ENCODE peak calls at places on chromosome 12, in four cellular contexts. One of them, this sample, is unnamed. For H3K27me3, the result is how much of the 10 kb centered on the place peaks cover.

GRCh38 chr12:58415716-58416115 is 474.3 kb downstream of the ATP23 start:
- DNase-seq in GM23338: no peak
- DNase-seq in HepG2: no peak
- DNase-seq in neuronal stem cell: peak
- DNase-seq in this sample: no peak

GRCh38 chr12:56206373-56207166 is 15.2 kb downstream of the RNF41 start:
- DNase-seq in GM23338: peak
- DNase-seq in HepG2: peak
- DNase-seq in neuronal stem cell: peak
- DNase-seq in this sample: peak

GRCh38 chr12:79614730-79615129 is 76.0 kb downstream of the PAWR start:
- DNase-seq in GM23338: no peak
- DNase-seq in HepG2: no peak
- DNase-seq in neuronal stem cell: no peak
- DNase-seq in this sample: no peak

GRCh38 chr12:29278673-29279420 is 102.1 kb downstream of the ERGIC2 start:
- DNase-seq in GM23338: no peak
- DNase-seq in HepG2: no peak
- DNase-seq in neuronal stem cell: no peak
- DNase-seq in this sample: no peak

GRCh38 chr12:124277394-124278222 is 17.3 kb upstream of the RFLNA start:
- DNase-seq in GM23338: no peak
- DNase-seq in HepG2: no peak
- DNase-seq in neuronal stem cell: no peak
- DNase-seq in this sample: no peak

GRCh38 chr12:44812062-44812461 is 64.1 kb downstream of the NELL2 start:
- DNase-seq in GM23338: peak
- DNase-seq in HepG2: no peak
- DNase-seq in neuronal stem cell: no peak
- DNase-seq in this sample: peak

GRCh38 chr12:52032431-52032796 is 18.8 kb upstream of the NR4A1 start:
- DNase-seq in GM23338: no peak
- DNase-seq in HepG2: no peak
- DNase-seq in neuronal stem cell: no peak
- DNase-seq in this sample: peak

GRCh38 chr12:6915023-6915788 is 826 bp downstream of the ENO2 start:
- DNase-seq in GM23338: peak
- DNase-seq in HepG2: no peak
- DNase-seq in neuronal stem cell: peak
- DNase-seq in this sample: no peak

GRCh38 chr12:119803391-119803791 is 73.7 kb downstream of the CIT start:
- DNase-seq in GM23338: peak
- DNase-seq in HepG2: no peak
- DNase-seq in neuronal stem cell: peak
- DNase-seq in this sample: peak

GRCh38 chr12:1916396-1917171 is 1.9 kb downstream of the CACNA2D4 start:
- DNase-seq in GM23338: no peak
- DNase-seq in HepG2: no peak
- DNase-seq in neuronal stem cell: no peak
- DNase-seq in this sample: peak
- H3K4me2 ChIP-seq in GM23338: no peak
- H3K4me2 ChIP-seq in HepG2: no peak
- H3K4me2 ChIP-seq in neuronal stem cell: no peak
- H3K4me2 ChIP-seq in this sample: peak

GRCh38 chr12:14781563-14781962 is 21.7 kb downstream of the WBP11 start:
- DNase-seq in GM23338: no peak
- DNase-seq in HepG2: no peak
- DNase-seq in neuronal stem cell: no peak
- DNase-seq in this sample: no peak
- H3K27me3 ChIP-seq in GM23338: under half
- H3K27me3 ChIP-seq in HepG2: under half
- H3K27me3 ChIP-seq in neuronal stem cell: under half
- H3K27me3 ChIP-seq in this sample: under half

GRCh38 chr12:49866859-49867579 is 24.1 kb upstream of the BCDIN3D start:
- DNase-seq in GM23338: peak
- DNase-seq in HepG2: peak
- DNase-seq in neuronal stem cell: peak
- DNase-seq in this sample: peak
- H3K4me2 ChIP-seq in GM23338: no peak
- H3K4me2 ChIP-seq in HepG2: peak
- H3K4me2 ChIP-seq in neuronal stem cell: no peak
- H3K4me2 ChIP-seq in this sample: no peak

GRCh38 chr12:108341854-108342847 is 3.0 kb upstream of the CMKLR1 start:
- DNase-seq in GM23338: no peak
- DNase-seq in HepG2: no peak
- DNase-seq in neuronal stem cell: no peak
- DNase-seq in this sample: no peak

GRCh38 chr12:108338915-108339657 is at the start of gene CMKLR1:
- DNase-seq in GM23338: peak
- DNase-seq in HepG2: no peak
- DNase-seq in neuronal stem cell: no peak
- DNase-seq in this sample: peak

GRCh38 chr12:108342985-108343384 is 3.9 kb upstream of the CMKLR1 start:
- DNase-seq in GM23338: no peak
- DNase-seq in HepG2: no peak
- DNase-seq in neuronal stem cell: no peak
- DNase-seq in this sample: no peak

GRCh38 chr12:108340037-108340436 is 926 bp upstream of the CMKLR1 start:
- DNase-seq in GM23338: no peak
- DNase-seq in HepG2: no peak
- DNase-seq in neuronal stem cell: no peak
- DNase-seq in this sample: no peak

GRCh38 chr12:108341356-108341755 is 2.2 kb upstream of the CMKLR1 start:
- DNase-seq in GM23338: no peak
- DNase-seq in HepG2: no peak
- DNase-seq in neuronal stem cell: no peak
- DNase-seq in this sample: no peak
- H3K27me3 ChIP-seq in GM23338: under half
- H3K27me3 ChIP-seq in HepG2: under half
- H3K27me3 ChIP-seq in neuronal stem cell: under half
- H3K27me3 ChIP-seq in this sample: under half